ENCODE peak calls at places on chromosomes 11 and 22, in seven cellular contexts. One of them, this sample, is unnamed.

GRCh38 chr11:129440028-129440630 is 64.5 kb downstream of the BARX2 start:
- DNase-seq in CD8-positive, alpha-beta memory T cell: no peak
- DNase-seq in coronary artery: no peak
- DNase-seq in cardiac muscle cell: no peak
- DNase-seq in astrocyte: peak
- DNase-seq in ovary: no peak
- DNase-seq in right cardiac atrium: no peak
- DNase-seq in this sample: no peak

GRCh38 chr11:41377709-41378394 is 81.6 kb downstream of the LRRC4C start:
- DNase-seq in CD8-positive, alpha-beta memory T cell: no peak
- DNase-seq in coronary artery: no peak
- DNase-seq in cardiac muscle cell: no peak
- DNase-seq in astrocyte: no peak
- DNase-seq in ovary: no peak
- DNase-seq in right cardiac atrium: no peak
- DNase-seq in this sample: no peak

GRCh38 chr11:79393362-79394043 is 47.3 kb downstream of the TENM4 start:
- DNase-seq in CD8-positive, alpha-beta memory T cell: no peak
- DNase-seq in coronary artery: no peak
- DNase-seq in cardiac muscle cell: no peak
- DNase-seq in astrocyte: no peak
- DNase-seq in ovary: no peak
- DNase-seq in right cardiac atrium: no peak
- DNase-seq in this sample: no peak

GRCh38 chr11:114137054-114137453 is 77.5 kb downstream of the ZBTB16 start:
- DNase-seq in CD8-positive, alpha-beta memory T cell: no peak
- DNase-seq in coronary artery: no peak
- DNase-seq in cardiac muscle cell: no peak
- DNase-seq in astrocyte: no peak
- DNase-seq in ovary: no peak
- DNase-seq in right cardiac atrium: no peak
- DNase-seq in this sample: no peak

GRCh38 chr11:109870313-109870712 is 222.9 kb upstream of the ZC3H12C start:
- DNase-seq in CD8-positive, alpha-beta memory T cell: no peak
- DNase-seq in coronary artery: no peak
- DNase-seq in cardiac muscle cell: no peak
- DNase-seq in astrocyte: no peak
- DNase-seq in ovary: no peak
- DNase-seq in right cardiac atrium: no peak
- DNase-seq in this sample: no peak

GRCh38 chr11:4090258-4090657 is 4.3 kb upstream of the RRM1 start:
- DNase-seq in CD8-positive, alpha-beta memory T cell: peak
- DNase-seq in coronary artery: no peak
- DNase-seq in cardiac muscle cell: no peak
- DNase-seq in astrocyte: no peak
- DNase-seq in ovary: no peak
- DNase-seq in right cardiac atrium: no peak
- DNase-seq in this sample: no peak

GRCh38 chr11:76315182-76315853 is 65.6 kb downstream of the THAP12 start:
- DNase-seq in CD8-positive, alpha-beta memory T cell: no peak
- DNase-seq in coronary artery: no peak
- DNase-seq in cardiac muscle cell: no peak
- DNase-seq in astrocyte: no peak
- DNase-seq in ovary: no peak
- DNase-seq in right cardiac atrium: no peak
- DNase-seq in this sample: no peak

GRCh38 chr11:36469063-36469462 is 41.0 kb downstream of the TRAF6 start:
- DNase-seq in CD8-positive, alpha-beta memory T cell: peak
- DNase-seq in coronary artery: no peak
- DNase-seq in cardiac muscle cell: no peak
- DNase-seq in astrocyte: no peak
- DNase-seq in ovary: no peak
- DNase-seq in right cardiac atrium: no peak
- DNase-seq in this sample: no peak

GRCh38 chr11:105153392-105153791 is 13.8 kb upstream of the CARD18 start:
- DNase-seq in CD8-positive, alpha-beta memory T cell: no peak
- DNase-seq in coronary artery: no peak
- DNase-seq in cardiac muscle cell: no peak
- DNase-seq in astrocyte: no peak
- DNase-seq in ovary: no peak
- DNase-seq in right cardiac atrium: no peak
- DNase-seq in this sample: no peak

GRCh38 chr11:65130631-65131416 is 3.5 kb downstream of the SYVN1 start:
- DNase-seq in CD8-positive, alpha-beta memory T cell: no peak
- DNase-seq in coronary artery: peak
- DNase-seq in cardiac muscle cell: no peak
- DNase-seq in astrocyte: no peak
- DNase-seq in ovary: peak
- DNase-seq in right cardiac atrium: peak
- DNase-seq in this sample: no peak

GRCh38 chr22:21764038-21764804 is 28.6 kb upstream of the YPEL1 start:
- DNase-seq in CD8-positive, alpha-beta memory T cell: no peak
- DNase-seq in coronary artery: no peak
- DNase-seq in cardiac muscle cell: no peak
- DNase-seq in astrocyte: no peak
- DNase-seq in ovary: no peak
- DNase-seq in right cardiac atrium: no peak
- DNase-seq in this sample: no peak

GRCh38 chr11:86174101-86175046 is 70.2 kb upstream of the EED start:
- DNase-seq in CD8-positive, alpha-beta memory T cell: no peak
- DNase-seq in coronary artery: peak
- DNase-seq in cardiac muscle cell: peak
- DNase-seq in astrocyte: peak
- DNase-seq in ovary: peak
- DNase-seq in right cardiac atrium: peak
- DNase-seq in this sample: no peak

GRCh38 chr11:132744771-132745170 is 787.5 kb downstream of the OPCML start:
- DNase-seq in CD8-positive, alpha-beta memory T cell: no peak
- DNase-seq in coronary artery: no peak
- DNase-seq in cardiac muscle cell: no peak
- DNase-seq in astrocyte: peak
- DNase-seq in ovary: no peak
- DNase-seq in right cardiac atrium: no peak
- DNase-seq in this sample: no peak

GRCh38 chr22:37229012-37229804 is 14.9 kb downstream of the RAC2 start:
- DNase-seq in CD8-positive, alpha-beta memory T cell: peak
- DNase-seq in coronary artery: no peak
- DNase-seq in cardiac muscle cell: no peak
- DNase-seq in astrocyte: peak
- DNase-seq in ovary: no peak
- DNase-seq in right cardiac atrium: peak
- DNase-seq in this sample: no peak

GRCh38 chr11:67700141-67700540 is 25.7 kb upstream of the ALDH3B2 start:
- DNase-seq in CD8-positive, alpha-beta memory T cell: no peak
- DNase-seq in coronary artery: no peak
- DNase-seq in cardiac muscle cell: no peak
- DNase-seq in astrocyte: no peak
- DNase-seq in ovary: no peak
- DNase-seq in right cardiac atrium: no peak
- DNase-seq in this sample: no peak

GRCh38 chr11:60950933-60951610 is 904 bp downstream of the SLC15A3 start:
- DNase-seq in CD8-positive, alpha-beta memory T cell: no peak
- DNase-seq in coronary artery: no peak
- DNase-seq in cardiac muscle cell: no peak
- DNase-seq in astrocyte: no peak
- DNase-seq in ovary: peak
- DNase-seq in right cardiac atrium: peak
- DNase-seq in this sample: no peak
- H3K27ac ChIP-seq in CD8-positive, alpha-beta memory T cell: no peak
- H3K27ac ChIP-seq in coronary artery: peak
- H3K27ac ChIP-seq in cardiac muscle cell: no peak
- H3K27ac ChIP-seq in astrocyte: no peak
- H3K27ac ChIP-seq in ovary: peak
- H3K27ac ChIP-seq in right cardiac atrium: peak
- H3K27ac ChIP-seq in this sample: no peak

GRCh38 chr22:28013611-28014010 is 94.6 kb upstream of the PITPNB start:
- DNase-seq in CD8-positive, alpha-beta memory T cell: no peak
- DNase-seq in coronary artery: no peak
- DNase-seq in cardiac muscle cell: no peak
- DNase-seq in astrocyte: no peak
- DNase-seq in ovary: no peak
- DNase-seq in right cardiac atrium: peak
- DNase-seq in this sample: no peak
- H3K27ac ChIP-seq in CD8-positive, alpha-beta memory T cell: no peak
- H3K27ac ChIP-seq in coronary artery: no peak
- H3K27ac ChIP-seq in cardiac muscle cell: peak
- H3K27ac ChIP-seq in astrocyte: no peak
- H3K27ac ChIP-seq in ovary: no peak
- H3K27ac ChIP-seq in right cardiac atrium: no peak
- H3K27ac ChIP-seq in this sample: no peak

GRCh38 chr11:61955416-61956135 is 5.4 kb downstream of the BEST1 start:
- DNase-seq in CD8-positive, alpha-beta memory T cell: no peak
- DNase-seq in coronary artery: no peak
- DNase-seq in cardiac muscle cell: peak
- DNase-seq in astrocyte: no peak
- DNase-seq in ovary: peak
- DNase-seq in right cardiac atrium: peak
- DNase-seq in this sample: no peak
- H3K27ac ChIP-seq in CD8-positive, alpha-beta memory T cell: no peak
- H3K27ac ChIP-seq in coronary artery: peak
- H3K27ac ChIP-seq in cardiac muscle cell: no peak
- H3K27ac ChIP-seq in astrocyte: no peak
- H3K27ac ChIP-seq in ovary: peak
- H3K27ac ChIP-seq in right cardiac atrium: peak
- H3K27ac ChIP-seq in this sample: peak

DNA sequence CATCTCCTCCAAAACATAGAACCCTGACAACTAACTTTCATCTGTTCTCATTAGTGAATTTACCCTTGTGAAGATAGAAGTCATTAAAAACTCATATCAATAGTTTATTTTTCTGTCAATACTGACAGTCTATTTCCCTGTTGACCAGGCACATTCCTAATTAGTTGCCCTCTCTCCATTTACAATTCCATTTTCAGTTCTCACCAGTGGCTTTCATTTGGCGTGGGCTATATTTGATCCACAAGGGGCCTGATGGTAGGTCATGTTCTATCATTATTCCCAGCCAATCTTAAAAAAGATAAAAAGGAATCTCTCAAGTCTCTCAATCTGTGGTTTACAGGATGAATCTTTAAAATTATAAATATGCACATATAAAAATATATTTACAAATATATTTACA is 3.9 kb upstream of the AKIP1 start:
- DNase-seq in CD8-positive, alpha-beta memory T cell: no peak
- DNase-seq in coronary artery: no peak
- DNase-seq in cardiac muscle cell: no peak
- DNase-seq in astrocyte: no peak
- DNase-seq in ovary: no peak
- DNase-seq in right cardiac atrium: no peak
- DNase-seq in this sample: no peak
- H3K27ac ChIP-seq in CD8-positive, alpha-beta memory T cell: no peak
- H3K27ac ChIP-seq in coronary artery: no peak
- H3K27ac ChIP-seq in cardiac muscle cell: no peak
- H3K27ac ChIP-seq in astrocyte: peak
- H3K27ac ChIP-seq in ovary: no peak
- H3K27ac ChIP-seq in right cardiac atrium: no peak
- H3K27ac ChIP-seq in this sample: no peak

GRCh38 chr11:73265278-73265810 is 6.8 kb upstream of the P2RY6 start:
- DNase-seq in CD8-positive, alpha-beta memory T cell: no peak
- DNase-seq in coronary artery: peak
- DNase-seq in cardiac muscle cell: no peak
- DNase-seq in astrocyte: peak
- DNase-seq in ovary: no peak
- DNase-seq in right cardiac atrium: no peak
- DNase-seq in this sample: no peak

GRCh38 chr11:73267122-73267846 is 4.9 kb upstream of the P2RY6 start:
- DNase-seq in CD8-positive, alpha-beta memory T cell: no peak
- DNase-seq in coronary artery: peak
- DNase-seq in cardiac muscle cell: no peak
- DNase-seq in astrocyte: no peak
- DNase-seq in ovary: no peak
- DNase-seq in right cardiac atrium: no peak
- DNase-seq in this sample: no peak

GRCh38 chr11:73266644-73267015 is 5.5 kb upstream of the P2RY6 start:
- DNase-seq in CD8-positive, alpha-beta memory T cell: no peak
- DNase-seq in coronary artery: no peak
- DNase-seq in cardiac muscle cell: no peak
- DNase-seq in astrocyte: no peak
- DNase-seq in ovary: no peak
- DNase-seq in right cardiac atrium: no peak
- DNase-seq in this sample: no peak

GRCh38 chr11:73267921-73268540 is 4.1 kb upstream of the P2RY6 start:
- DNase-seq in CD8-positive, alpha-beta memory T cell: no peak
- DNase-seq in coronary artery: peak
- DNase-seq in cardiac muscle cell: no peak
- DNase-seq in astrocyte: no peak
- DNase-seq in ovary: no peak
- DNase-seq in right cardiac atrium: no peak
- DNase-seq in this sample: no peak

GRCh38 chr11:73265853-73266643 is 6.1 kb upstream of the P2RY6 start:
- DNase-seq in CD8-positive, alpha-beta memory T cell: no peak
- DNase-seq in coronary artery: peak
- DNase-seq in cardiac muscle cell: no peak
- DNase-seq in astrocyte: no peak
- DNase-seq in ovary: no peak
- DNase-seq in right cardiac atrium: no peak
- DNase-seq in this sample: no peak
- H3K27ac ChIP-seq in CD8-positive, alpha-beta memory T cell: no peak
- H3K27ac ChIP-seq in coronary artery: peak
- H3K27ac ChIP-seq in cardiac muscle cell: no peak
- H3K27ac ChIP-seq in astrocyte: no peak
- H3K27ac ChIP-seq in ovary: no peak
- H3K27ac ChIP-seq in right cardiac atrium: no peak
- H3K27ac ChIP-seq in this sample: no peak

GRCh38 chr11:47553417-47553746 is 450 bp upstream of the CELF1 start:
- DNase-seq in CD8-positive, alpha-beta memory T cell: no peak
- DNase-seq in coronary artery: no peak
- DNase-seq in cardiac muscle cell: no peak
- DNase-seq in astrocyte: no peak
- DNase-seq in ovary: no peak
- DNase-seq in right cardiac atrium: no peak
- DNase-seq in this sample: no peak
- H3K27ac ChIP-seq in CD8-positive, alpha-beta memory T cell: peak
- H3K27ac ChIP-seq in coronary artery: peak
- H3K27ac ChIP-seq in cardiac muscle cell: no peak
- H3K27ac ChIP-seq in astrocyte: peak
- H3K27ac ChIP-seq in ovary: peak
- H3K27ac ChIP-seq in right cardiac atrium: peak
- H3K27ac ChIP-seq in this sample: peak

DNA sequence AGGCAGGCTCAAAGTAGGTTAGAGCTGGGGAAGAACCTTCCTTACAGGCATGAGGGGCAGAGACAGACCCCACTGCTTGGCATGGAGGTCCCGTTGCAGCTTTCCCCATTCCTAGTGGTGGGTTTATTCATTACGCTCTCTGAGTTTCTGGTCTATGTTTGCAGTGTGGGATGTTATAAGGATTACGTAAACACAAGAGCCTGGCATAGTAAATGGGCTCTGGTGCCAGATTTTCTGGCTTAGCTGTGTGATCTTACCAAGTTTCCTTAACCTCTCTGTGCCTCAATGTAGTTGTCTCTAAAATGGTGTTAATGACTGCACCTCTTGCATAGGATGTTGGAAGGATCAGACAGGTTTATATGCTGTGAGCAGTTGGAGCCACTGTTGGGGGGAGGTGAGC is 15.1 kb downstream of the DTX4 start:
- DNase-seq in CD8-positive, alpha-beta memory T cell: no peak
- DNase-seq in coronary artery: no peak
- DNase-seq in cardiac muscle cell: no peak
- DNase-seq in astrocyte: no peak
- DNase-seq in ovary: no peak
- DNase-seq in right cardiac atrium: no peak
- DNase-seq in this sample: no peak
- H3K27ac ChIP-seq in CD8-positive, alpha-beta memory T cell: no peak
- H3K27ac ChIP-seq in coronary artery: no peak
- H3K27ac ChIP-seq in cardiac muscle cell: no peak
- H3K27ac ChIP-seq in astrocyte: no peak
- H3K27ac ChIP-seq in ovary: no peak
- H3K27ac ChIP-seq in right cardiac atrium: no peak
- H3K27ac ChIP-seq in this sample: peak

This sample was measured in substantia nigra.